ENCODE peak calls at places on chromosomes 12 and 14, in seven cellular contexts. O, R, I, E, H, C and B are unnamed samples.

GRCh38 chr14:94679941-94680340 is 67.8 kb downstream of the SERPINA3 start:
- DNase-seq in I (peak; percentile 50), E (peak; percentile 73), R (no peak), H (no peak), O (no peak), C (no peak), B (no peak)

GRCh38 chr12:92992041-92992440 is 62.9 kb upstream of the EEA1 start:
- DNase-seq in R (no peak), E (no peak), C (no peak), I (no peak), O (no peak), H (peak; percentile 58), B (no peak)

GRCh38 chr14:73729556-73730265 is 15.5 kb upstream of the PNMA1 start:
- DNase-seq in R (no peak), H (no peak), I (no peak), O (no peak), C (no peak), E (no peak), B (peak; percentile 77)

GRCh38 chr12:32390572-32391219 is 8.7 kb upstream of the FGD4 start:
- DNase-seq in R (no peak), C (peak; percentile 76), H (peak; percentile 33), O (peak; percentile 20), E (peak; percentile 75), I (no peak), B (peak; percentile 77)

GRCh38 chr12:79848321-79848720 is 86.6 kb downstream of the PPP1R12A start:
- DNase-seq in C (no peak), R (no peak), O (no peak), E (no peak), H (no peak), I (no peak), B (no peak)

GRCh38 chr12:64670039-64670438 is 59.7 kb downstream of the RASSF3 start:
- DNase-seq in E (no peak), O (no peak), I (no peak), R (no peak), H (no peak), C (no peak), B (no peak)

GRCh38 chr14:79337761-79338160 is 873.5 kb downstream of the DIO2 start:
- DNase-seq in E (no peak), C (no peak), O (no peak), H (no peak), I (no peak), R (no peak), B (no peak)

GRCh38 chr12:92597997-92598396 is 104.8 kb upstream of the PLEKHG7 start:
- DNase-seq in E (no peak), R (no peak), O (no peak), H (peak; percentile 84), C (no peak), I (no peak), B (no peak)

GRCh38 chr12:108854453-108855283 is 2.7 kb downstream of the SSH1 start:
- DNase-seq in H (peak; percentile 97), E (peak; percentile 85), R (peak; percentile 98), O (peak; percentile 65), C (no peak), I (peak; percentile 85), B (peak; percentile 80)

GRCh38 chr14:66842911-66843572 is 335.1 kb downstream of the GPHN start:
- DNase-seq in E (no peak), I (no peak), C (no peak), H (no peak), O (no peak), R (no peak), B (no peak)

GRCh38 chr12:20625531-20625930 is 69.6 kb upstream of the SLCO1C1 start:
- DNase-seq in I (no peak), E (no peak), H (no peak), R (no peak), O (no peak), C (no peak), B (no peak)

GRCh38 chr14:96940009-96940408 is 142.8 kb downstream of the VRK1 start:
- DNase-seq in R (no peak), O (no peak), H (peak; percentile 2), E (no peak), I (no peak), C (peak; percentile 27), B (no peak)

GRCh38 chr12:46209914-46210834 is 58.7 kb downstream of the SLC38A1 start:
- DNase-seq in I (peak; percentile 72), O (peak; percentile 37), C (peak; percentile 45), H (no peak), R (no peak), E (no peak), B (peak; percentile 75)

GRCh38 chr14:72104011-72104613 is 171.9 kb downstream of the RGS6 start:
- DNase-seq in I (no peak), O (no peak), R (peak; percentile 3), H (peak; percentile 19), C (peak; percentile 69), E (no peak), B (no peak)

GRCh38 chr14:101506921-101507300 is 54.4 kb upstream of the DIO3 start:
- DNase-seq in E (peak; percentile 38), H (no peak), C (no peak), I (peak; percentile 55), O (no peak), R (no peak), B (peak; percentile 61)

GRCh38 chr12:131101006-131101405 is 147.3 kb downstream of the ADGRD1 start:
- DNase-seq in I (peak; percentile 26), H (no peak), R (no peak), O (no peak), C (no peak), E (peak; percentile 19), B (no peak)

GRCh38 chr14:60665178-60665555 is 15.9 kb upstream of the SIX1 start:
- DNase-seq in E (no peak), I (no peak), R (no peak), H (no peak), O (no peak), C (no peak), B (no peak)

GRCh38 chr14:22561661-22562579 is 27.1 kb downstream of the DAD1 start:
- DNase-seq in E (no peak), O (no peak), I (no peak), R (no peak), H (no peak), C (no peak), B (no peak)

GRCh38 chr12:52147367-52147972 is 44.3 kb downstream of the KRT80 start:
- DNase-seq in R (peak; percentile 99), O (peak; percentile 95), E (peak; percentile 98), H (peak; percentile 99), C (no peak), I (peak; percentile 95), B (peak; percentile 98)

GRCh38 chr12:124497658-124498057 is 69.8 kb downstream of the NCOR2 start:
- DNase-seq in C (no peak), H (peak; percentile 99), I (peak; percentile 89), O (peak; percentile 82), R (no peak), E (peak; percentile 88), B (no peak)

GRCh38 chr14:105128059-105128458 is 40.5 kb downstream of the JAG2 start:
- DNase-seq in R (no peak), I (no peak), C (no peak), H (no peak), E (peak; percentile 33), O (no peak), B (no peak)

GRCh38 chr12:56635539-56636117 is 5.5 kb upstream of the BAZ2A start:
- DNase-seq in H (no peak), E (no peak), I (no peak), O (no peak), C (peak; percentile 37), R (no peak), B (no peak)

GRCh38 chr12:537772-538171 is 78.0 kb downstream of the B4GALNT3 start:
- DNase-seq in I (no peak), H (no peak), E (no peak), O (no peak), R (peak; percentile 29), C (no peak), B (no peak)

GRCh38 chr14:72443991-72444431 is 449.9 kb downstream of the DPF3 start:
- DNase-seq in I (no peak), H (no peak), C (no peak), R (no peak), E (no peak), O (no peak), B (no peak)

GRCh38 chr14:37197421-37198272 is at the start of gene MIPOL1:
- DNase-seq in C (peak; percentile 78), R (peak; percentile 68), E (peak; percentile 95), O (peak; percentile 90), H (peak; percentile 95), I (peak; percentile 92), B (peak; percentile 94)

GRCh38 chr14:63982156-63982555 is 129.4 kb downstream of the SYNE2 start:
- DNase-seq in E (no peak), I (no peak), O (no peak), C (no peak), H (no peak), R (no peak), B (no peak)
- H3K36me3 ChIP-seq in E (peaks cover 5% of the 10 kb centered on the region), I (no peaks in the 10 kb centered on the region), O (peaks cover 84% of the 10 kb centered on the region), C (no peaks in the 10 kb centered on the region), H (no peaks in the 10 kb centered on the region), R (no peaks in the 10 kb centered on the region), B (peaks cover 10% of the 10 kb centered on the region)

DNA sequence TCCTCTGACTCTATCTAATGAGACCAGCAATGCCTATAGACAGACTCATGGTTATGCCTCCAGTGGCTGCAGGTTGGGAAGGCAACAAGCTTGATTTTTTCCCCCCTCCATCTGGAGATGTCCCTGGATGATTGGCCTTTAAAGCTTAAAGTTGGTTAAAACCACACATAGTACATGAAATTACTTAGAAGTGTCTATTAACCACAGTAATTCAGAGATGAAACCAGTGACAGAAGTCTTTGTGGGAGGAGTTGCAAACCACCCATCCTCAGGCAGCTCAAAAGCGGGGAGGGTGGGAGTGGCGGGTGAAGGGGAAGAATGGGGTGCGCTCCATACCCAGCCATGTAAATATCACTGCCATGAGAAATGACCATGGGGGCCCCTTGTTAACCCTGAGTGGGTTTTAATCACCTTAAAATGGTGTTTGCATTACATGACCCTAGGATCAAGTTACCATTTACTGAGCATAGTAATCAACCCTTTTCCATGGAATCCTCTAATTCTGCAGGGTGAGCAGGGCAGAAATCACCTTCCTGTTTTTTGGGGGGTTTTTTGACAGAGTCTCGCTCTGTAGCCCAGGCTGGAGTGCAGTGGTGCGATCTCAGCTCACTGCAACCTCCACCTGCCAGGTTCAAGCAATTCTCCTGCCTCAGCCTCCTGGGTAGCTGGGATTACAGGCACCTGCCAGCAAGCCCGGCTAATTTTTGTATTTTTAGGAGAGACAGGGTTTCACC is 133.5 kb downstream of the FOXN3 start:
- DNase-seq in C (no peak), I (no peak), R (no peak), O (no peak), H (no peak), E (no peak), B (no peak)
- H3K36me3 ChIP-seq in C (no peaks in the 10 kb centered on the region), I (no peaks in the 10 kb centered on the region), R (no peaks in the 10 kb centered on the region), O (peaks cover 5% of the 10 kb centered on the region), H (no peaks in the 10 kb centered on the region), E (no peaks in the 10 kb centered on the region), B (peaks cover 4% of the 10 kb centered on the region)

GRCh38 chr12:31278445-31279242 is 47.3 kb downstream of the SINHCAF start:
- DNase-seq in E (no peak), I (no peak), O (no peak), H (no peak), C (no peak), R (no peak), B (no peak)
- H3K36me3 ChIP-seq in E (no peaks in the 10 kb centered on the region), I (peaks cover 5% of the 10 kb centered on the region), O (no peaks in the 10 kb centered on the region), H (peaks cover 5% of the 10 kb centered on the region), C (peaks cover 30% of the 10 kb centered on the region), R (peaks cover 14% of the 10 kb centered on the region), B (no peaks in the 10 kb centered on the region)

DNA sequence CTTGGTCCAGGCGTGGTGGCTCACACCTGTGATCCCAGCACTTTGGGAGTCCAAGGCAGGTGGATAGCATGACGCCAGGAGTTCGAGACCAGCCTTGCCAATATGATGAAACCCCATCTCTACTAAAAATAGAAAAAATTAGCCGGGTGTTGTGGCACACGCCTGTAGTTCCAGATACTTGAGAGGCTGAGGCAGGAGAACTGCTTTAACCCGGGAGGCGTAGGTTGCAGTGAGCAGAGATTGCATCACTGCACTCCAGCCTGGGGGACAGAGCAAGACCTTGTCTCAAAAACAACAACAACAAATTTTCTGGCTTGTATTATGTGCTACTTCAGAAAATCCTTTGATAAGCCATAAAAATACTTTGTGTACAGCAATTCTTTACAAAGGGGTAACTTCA is 41.1 kb downstream of the LARP4 start:
- DNase-seq in I (no peak), E (no peak), H (no peak), C (no peak), O (no peak), R (no peak), B (no peak)
- H3K36me3 ChIP-seq in I (peaks cover 66% of the 10 kb centered on the region), E (no peaks in the 10 kb centered on the region), H (peaks cover 80% of the 10 kb centered on the region), C (peaks cover 59% of the 10 kb centered on the region), O (peaks cover 94% of the 10 kb centered on the region), R (peaks cover 46% of the 10 kb centered on the region), B (peaks cover 39% of the 10 kb centered on the region)